ENCODE peak calls at places on chromosomes 13 and 19, in eight cellular contexts. Q, R, N, B, F, P, J and C are unnamed samples.

GRCh38 chr13:30963794-30964193 is 31.3 kb downstream of the TEX26 start:
- DNase-seq in P (no peak), B (no peak), Q (no peak), R (peak), N (peak), J (no peak), F (no peak), C (peak)

GRCh38 chr13:30463820-30464495 is 1.8 kb downstream of the HMGB1 start:
- DNase-seq in N (peak), P (no peak), F (no peak), Q (no peak), B (peak), R (peak), J (peak), C (peak)

GRCh38 chr13:60645552-60646138 is 248.6 kb downstream of the TDRD3 start:
- DNase-seq in N (no peak), Q (no peak), P (no peak), B (no peak), R (no peak), F (no peak), J (no peak), C (no peak)

GRCh38 chr13:49635599-49636433 is 7.5 kb downstream of the ARL11 start:
- DNase-seq in N (peak), J (no peak), F (no peak), Q (no peak), B (no peak), R (peak), P (no peak), C (no peak)

GRCh38 chr13:75318138-75318833 is 163.7 kb downstream of the TBC1D4 start:
- DNase-seq in Q (no peak), F (no peak), J (no peak), N (no peak), P (no peak), R (no peak), B (no peak), C (no peak)

GRCh38 chr13:49858183-49858856 is 65.8 kb upstream of the KPNA3 start:
- DNase-seq in N (peak), Q (no peak), R (peak), B (no peak), F (no peak), P (no peak), J (peak), C (peak)

GRCh38 chr13:44759723-44760360 is 183.7 kb upstream of the TSC22D1 start:
- DNase-seq in B (no peak), J (no peak), N (peak), F (no peak), R (peak), P (no peak), Q (no peak), C (peak)

GRCh38 chr13:108227651-108228272 is 9.6 kb downstream of the ABHD13 start:
- DNase-seq in P (no peak), F (no peak), Q (no peak), N (peak), R (no peak), J (peak), B (peak), C (peak)

GRCh38 chr13:113747291-113747833 is 11.7 kb upstream of the TMEM255B start:
- DNase-seq in B (no peak), J (no peak), N (no peak), Q (no peak), R (no peak), P (no peak), F (no peak), C (no peak)

GRCh38 chr13:20411638-20412342 is 113.9 kb downstream of the CRYL1 start:
- DNase-seq in N (no peak), Q (no peak), P (no peak), B (peak), F (no peak), J (no peak), R (no peak), C (no peak)

GRCh38 chr13:26480246-26480855 is 77.1 kb upstream of the WASF3 start:
- DNase-seq in J (no peak), R (no peak), Q (no peak), N (no peak), F (no peak), P (no peak), B (no peak), C (no peak)

GRCh38 chr19:39125554-39126311 is at the start of gene PAK4:
- DNase-seq in B (peak), P (peak), Q (peak), J (peak), F (peak), R (peak), N (peak), C (peak)

GRCh38 chr13:88736026-88736425 is 1064.9 kb downstream of the SLITRK5 start:
- DNase-seq in Q (no peak), B (no peak), P (no peak), N (no peak), R (no peak), F (no peak), J (no peak), C (no peak)

GRCh38 chr19:35090160-35090794 is 25.3 kb upstream of the FXYD3 start:
- DNase-seq in R (peak), F (peak), P (peak), J (no peak), N (peak), Q (peak), B (peak), C (peak)

GRCh38 chr19:58181902-58182576 is 822 bp upstream of the ZNF274 start:
- DNase-seq in Q (peak), F (peak), N (peak), R (peak), J (no peak), B (peak), P (no peak), C (peak)

GRCh38 chr19:44846455-44847143 is 502 bp downstream of the NECTIN2 start:
- DNase-seq in P (no peak), J (peak), Q (no peak), N (peak), F (no peak), B (peak), R (peak), C (peak)

GRCh38 chr13:101019126-101019525 is 344.5 kb upstream of the TMTC4 start:
- DNase-seq in R (no peak), F (no peak), J (no peak), B (no peak), N (no peak), Q (no peak), P (no peak), C (no peak)

GRCh38 chr19:16351133-16351809 is 26.6 kb downstream of the KLF2 start:
- DNase-seq in R (no peak), B (no peak), Q (no peak), N (no peak), P (no peak), F (no peak), J (no peak), C (peak)

GRCh38 chr19:47408156-47408938 is 11.0 kb downstream of the MEIS3 start:
- DNase-seq in J (no peak), B (no peak), N (no peak), P (no peak), F (no peak), R (no peak), Q (no peak), C (no peak)

GRCh38 chr19:5586300-5587070 is 18.7 kb upstream of the TINCR start:
- DNase-seq in P (no peak), Q (no peak), F (no peak), R (no peak), N (no peak), J (no peak), B (no peak), C (no peak)

GRCh38 chr19:55474269-55475265 is 1.9 kb upstream of the ZNF628 start:
- DNase-seq in F (no peak), Q (no peak), R (no peak), J (no peak), P (no peak), N (peak), B (no peak), C (peak)

GRCh38 chr13:74836628-74837027 is 645.3 kb downstream of the TBC1D4 start:
- DNase-seq in Q (no peak), J (no peak), P (no peak), F (no peak), R (no peak), B (no peak), N (no peak), C (no peak)

GRCh38 chr19:4051175-4052101 is 15.3 kb downstream of the ZBTB7A start:
- DNase-seq in R (no peak), Q (no peak), P (no peak), N (peak), F (no peak), B (peak), J (no peak), C (peak)

GRCh38 chr19:29893606-29894284 is 48.3 kb upstream of the URI1 start:
- DNase-seq in P (no peak), R (no peak), Q (no peak), B (peak), N (no peak), J (no peak), F (no peak), C (no peak)

GRCh38 chr13:97753269-97753668 is 200.2 kb upstream of the IPO5 start:
- DNase-seq in B (no peak), R (no peak), F (no peak), N (no peak), P (no peak), J (no peak), Q (no peak), C (no peak)

GRCh38 chr19:16290692-16291091 is 33.9 kb upstream of the KLF2 start:
- DNase-seq in B (no peak), F (peak), J (no peak), P (no peak), N (no peak), R (no peak), Q (no peak), C (no peak)

GRCh38 chr19:9407827-9408226 is 27.5 kb downstream of the ZNF266 start:
- DNase-seq in R (no peak), N (peak), J (no peak), Q (no peak), B (no peak), P (no peak), F (no peak), C (no peak)

GRCh38 chr13:100148422-100148821 is 59.5 kb downstream of the PCCA start:
- DNase-seq in B (no peak), J (no peak), N (no peak), F (no peak), Q (no peak), R (no peak), P (no peak), C (no peak)